ENCODE peak calls at places on chromosomes 11 and 22, in ten cellular contexts. Q, U, J, D, A, W, H, E, N and M are unnamed samples. For H3K4me1, the result is how much of the 10 kb centered on the place peaks cover.

GRCh38 chr11:113873241-113873626 is 2.1 kb downstream of the USP28 start:
- DNase-seq in Q (peak), U (no peak), J (no peak), D (peak), A (no peak), W (no peak), H (no peak), E (peak), N (peak), M (no peak)

GRCh38 chr22:17786435-17787158 is 12.3 kb upstream of the BID start:
- DNase-seq in Q (peak), U (no peak), J (peak), D (peak), A (peak), W (no peak), H (peak), E (peak), N (peak), M (no peak)

GRCh38 chr11:121163658-121164308 is 62.7 kb downstream of the TECTA start:
- DNase-seq in Q (no peak), U (no peak), J (no peak), D (no peak), A (no peak), W (no peak), H (no peak), E (no peak), N (no peak), M (no peak)

GRCh38 chr11:77036398-77036797 is 2.2 kb downstream of the B3GNT6 start:
- DNase-seq in Q (no peak), U (no peak), J (no peak), D (no peak), A (no peak), W (no peak), H (no peak), E (no peak), N (no peak), M (no peak)

GRCh38 chr11:115784796-115785521 is 280.7 kb upstream of the CADM1 start:
- DNase-seq in Q (no peak), U (no peak), J (no peak), D (no peak), A (no peak), W (no peak), H (no peak), E (no peak), N (no peak), M (no peak)

GRCh38 chr22:38935616-38936015 is 21.8 kb upstream of the APOBEC3A start:
- DNase-seq in Q (no peak), U (no peak), J (no peak), D (no peak), A (no peak), W (no peak), H (no peak), E (no peak), N (no peak), M (no peak)

GRCh38 chr11:100929377-100929776 is 200.2 kb downstream of the PGR start:
- DNase-seq in Q (no peak), U (peak), J (no peak), D (no peak), A (no peak), W (no peak), H (no peak), E (no peak), N (no peak), M (peak)

GRCh38 chr11:120832609-120833221 is 191.2 kb upstream of the TBCEL start:
- DNase-seq in Q (peak), U (no peak), J (no peak), D (no peak), A (peak), W (no peak), H (peak), E (no peak), N (peak), M (no peak)

GRCh38 chr22:20591660-20592310 is 84.4 kb downstream of the MED15 start:
- DNase-seq in Q (peak), U (no peak), J (no peak), D (peak), A (no peak), W (no peak), H (peak), E (no peak), N (peak), M (peak)

GRCh38 chr11:45232341-45233080 is 53.6 kb downstream of the SYT13 start:
- DNase-seq in Q (no peak), U (no peak), J (peak), D (peak), A (no peak), W (no peak), H (no peak), E (no peak), N (peak), M (no peak)

GRCh38 chr11:11265994-11266606 is 87.0 kb downstream of the CSNK2A3 start:
- DNase-seq in Q (peak), U (peak), J (no peak), D (peak), A (peak), W (no peak), H (peak), E (peak), N (peak), M (peak)

GRCh38 chr11:85947431-85948272 is 92.5 kb downstream of the CCDC83 start:
- DNase-seq in Q (no peak), U (peak), J (no peak), D (no peak), A (peak), W (peak), H (no peak), E (no peak), N (no peak), M (no peak)

GRCh38 chr11:126526471-126526870 is 171.0 kb downstream of the ST3GAL4 start:
- DNase-seq in Q (no peak), U (no peak), J (peak), D (no peak), A (no peak), W (no peak), H (no peak), E (no peak), N (no peak), M (no peak)

GRCh38 chr22:44360686-44361381 is 48.1 kb upstream of the SHISAL1 start:
- DNase-seq in Q (peak), U (no peak), J (peak), D (peak), A (peak), W (peak), H (no peak), E (peak), N (peak), M (peak)

GRCh38 chr22:29989446-29989845 is 90.8 kb upstream of the HORMAD2 start:
- DNase-seq in Q (no peak), U (no peak), J (no peak), D (no peak), A (no peak), W (no peak), H (no peak), E (no peak), N (no peak), M (no peak)

GRCh38 chr11:17719940-17720795 is 797 bp downstream of the MYOD1 start:
- DNase-seq in Q (peak), U (no peak), J (no peak), D (peak), A (peak), W (no peak), H (no peak), E (peak), N (peak), M (no peak)

GRCh38 chr11:128908391-128909246 is 17.5 kb downstream of the KCNJ5 start:
- DNase-seq in Q (no peak), U (no peak), J (peak), D (no peak), A (peak), W (peak), H (no peak), E (peak), N (no peak), M (peak)

DNA sequence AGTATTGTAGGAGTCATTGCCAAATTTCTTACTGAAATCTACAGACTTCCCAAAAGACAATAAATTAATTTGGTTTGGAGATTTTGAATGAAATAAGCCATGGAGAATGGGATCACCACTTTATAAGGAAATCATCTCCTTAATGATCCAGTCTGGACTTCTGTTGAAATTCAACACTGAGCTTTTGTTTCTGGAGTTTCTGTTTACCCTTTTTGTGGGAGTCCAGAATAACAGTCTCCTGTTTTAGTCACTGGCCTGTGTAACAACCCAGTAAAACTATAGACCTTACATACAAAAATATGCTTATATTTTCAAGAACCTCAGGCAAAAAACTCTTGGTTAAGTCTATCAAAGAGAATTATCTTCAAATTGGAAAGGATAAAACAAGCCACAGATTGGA is 321.7 kb upstream of the PLET1 start:
- DNase-seq in Q (no peak), U (no peak), J (no peak), D (no peak), A (no peak), W (no peak), H (no peak), E (no peak), N (no peak), M (no peak)
- H3K27ac ChIP-seq in Q (no peak), U (peak), J (no peak), D (no peak), A (no peak), W (no peak), H (no peak), E (peak), N (no peak), M (no peak)

GRCh38 chr22:24144056-24144455 is 37.2 kb upstream of the SUSD2 start:
- DNase-seq in Q (no peak), U (no peak), J (no peak), D (no peak), A (peak), W (no peak), H (no peak), E (no peak), N (no peak), M (no peak)

GRCh38 chr22:24140357-24140756 is 40.9 kb upstream of the SUSD2 start:
- DNase-seq in Q (no peak), U (no peak), J (no peak), D (no peak), A (no peak), W (no peak), H (no peak), E (no peak), N (no peak), M (no peak)

GRCh38 chr22:24142831-24143230 is 38.5 kb upstream of the SUSD2 start:
- DNase-seq in Q (no peak), U (no peak), J (no peak), D (no peak), A (no peak), W (no peak), H (no peak), E (no peak), N (no peak), M (no peak)

GRCh38 chr22:24141586-24141985 is 39.7 kb upstream of the SUSD2 start:
- DNase-seq in Q (no peak), U (peak), J (no peak), D (no peak), A (no peak), W (no peak), H (no peak), E (no peak), N (no peak), M (no peak)

DNA sequence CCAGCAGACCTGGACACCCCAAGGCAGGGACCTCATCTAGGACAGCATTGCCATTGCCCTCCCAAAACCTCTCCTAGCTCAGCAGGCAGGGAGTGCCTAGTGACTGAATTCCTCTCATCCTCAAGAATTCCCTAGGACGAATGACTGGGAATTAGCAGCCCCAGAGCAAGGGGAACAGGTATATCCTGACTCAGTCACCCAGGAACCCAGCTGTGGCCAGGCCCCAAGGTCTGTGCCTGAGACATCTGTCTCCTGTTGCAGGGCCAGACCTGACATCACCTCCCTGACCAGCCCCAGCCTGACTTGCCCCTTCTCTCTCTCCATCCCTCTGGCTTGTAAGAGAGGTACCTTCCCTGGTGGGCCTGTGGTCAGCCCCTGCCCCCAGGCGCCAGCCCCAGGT is 39.0 kb upstream of the SUSD2 start:
- DNase-seq in Q (no peak), U (no peak), J (no peak), D (no peak), A (no peak), W (no peak), H (no peak), E (no peak), N (no peak), M (no peak)
- H3K4me1 ChIP-seq in Q (under half), U (half or more), J (under half), D (under half), A (under half), W (under half), H (under half), E (under half), N (under half), M (under half)

GRCh38 chr22:50508897-50509296 is 873 bp downstream of the NCAPH2 start:
- DNase-seq in Q (no peak), U (no peak), J (no peak), D (no peak), A (peak), W (no peak), H (no peak), E (no peak), N (no peak), M (no peak)
- H3K27ac ChIP-seq in Q (no peak), U (peak), J (peak), D (no peak), A (peak), W (no peak), H (no peak), E (peak), N (no peak), M (peak)

DNA sequence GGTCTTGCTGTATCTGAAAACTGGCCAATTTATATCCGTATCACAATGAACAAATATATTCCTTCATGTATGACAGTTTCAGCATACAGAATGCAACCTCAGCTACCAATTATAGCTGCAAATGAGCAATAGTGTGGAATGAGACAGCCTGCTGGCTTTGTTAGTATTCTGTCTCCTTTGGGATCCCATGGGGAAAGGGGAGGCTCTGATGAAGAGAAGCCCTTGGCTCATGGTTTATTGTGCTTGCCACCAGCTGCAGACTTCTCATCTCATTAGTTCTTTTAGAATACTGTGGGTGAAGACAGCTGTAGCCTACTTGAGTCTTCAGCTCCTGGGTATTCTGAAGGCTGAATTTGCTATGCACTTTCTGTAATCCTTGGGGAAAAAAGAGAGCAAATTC is 42.4 kb downstream of the PITPNB start:
- DNase-seq in Q (peak), U (no peak), J (no peak), D (no peak), A (no peak), W (no peak), H (no peak), E (no peak), N (no peak), M (no peak)
- H3K4me1 ChIP-seq in Q (half or more), U (half or more), J (under half), D (under half), A (under half), W (under half), H (under half), E (under half), N (under half), M (under half)

GRCh38 chr11:1547467-1548098 is 24.5 kb downstream of the DUSP8 start:
- DNase-seq in Q (no peak), U (no peak), J (no peak), D (no peak), A (no peak), W (no peak), H (no peak), E (peak), N (no peak), M (no peak)
- H3K27ac ChIP-seq in Q (no peak), U (no peak), J (peak), D (no peak), A (peak), W (peak), H (no peak), E (peak), N (no peak), M (no peak)